ENCODE peak calls at places on chromosome 12, in six cellular contexts. One of them, this sample, is unnamed.

GRCh38 chr12:109462868-109463692 is 14.0 kb downstream of the KCTD10 start:
- DNase-seq in AG09309: peak
- DNase-seq in CD8-positive, alpha-beta T cell: no peak
- DNase-seq in fibroblast of the aortic adventitia: peak
- DNase-seq in gastrocnemius medialis: peak
- DNase-seq in colonic mucosa: peak
- DNase-seq in this sample: peak

GRCh38 chr12:109738878-109739665 is 25.4 kb downstream of the FAM222A start:
- DNase-seq in AG09309: no peak
- DNase-seq in CD8-positive, alpha-beta T cell: no peak
- DNase-seq in fibroblast of the aortic adventitia: peak
- DNase-seq in gastrocnemius medialis: no peak
- DNase-seq in colonic mucosa: no peak
- DNase-seq in this sample: no peak

GRCh38 chr12:51247523-51248206 is 9.0 kb downstream of the DAZAP2 start:
- DNase-seq in AG09309: no peak
- DNase-seq in CD8-positive, alpha-beta T cell: no peak
- DNase-seq in fibroblast of the aortic adventitia: no peak
- DNase-seq in gastrocnemius medialis: no peak
- DNase-seq in colonic mucosa: no peak
- DNase-seq in this sample: no peak

GRCh38 chr12:98401427-98401826 is 114.0 kb upstream of the TMPO start:
- DNase-seq in AG09309: no peak
- DNase-seq in CD8-positive, alpha-beta T cell: no peak
- DNase-seq in fibroblast of the aortic adventitia: no peak
- DNase-seq in gastrocnemius medialis: no peak
- DNase-seq in colonic mucosa: no peak
- DNase-seq in this sample: no peak

GRCh38 chr12:108597559-108598471 is at the start of gene TMEM119:
- DNase-seq in AG09309: peak
- DNase-seq in CD8-positive, alpha-beta T cell: no peak
- DNase-seq in fibroblast of the aortic adventitia: peak
- DNase-seq in gastrocnemius medialis: no peak
- DNase-seq in colonic mucosa: peak
- DNase-seq in this sample: peak

GRCh38 chr12:124661382-124661781 is 94.0 kb upstream of the NCOR2 start:
- DNase-seq in AG09309: no peak
- DNase-seq in CD8-positive, alpha-beta T cell: no peak
- DNase-seq in fibroblast of the aortic adventitia: no peak
- DNase-seq in gastrocnemius medialis: no peak
- DNase-seq in colonic mucosa: no peak
- DNase-seq in this sample: no peak

GRCh38 chr12:9699898-9700605 is 30.5 kb downstream of the CLEC2D start:
- DNase-seq in AG09309: no peak
- DNase-seq in CD8-positive, alpha-beta T cell: no peak
- DNase-seq in fibroblast of the aortic adventitia: peak
- DNase-seq in gastrocnemius medialis: no peak
- DNase-seq in colonic mucosa: no peak
- DNase-seq in this sample: peak

GRCh38 chr12:3885179-3886094 is 12.2 kb upstream of the PARP11 start:
- DNase-seq in AG09309: no peak
- DNase-seq in CD8-positive, alpha-beta T cell: peak
- DNase-seq in fibroblast of the aortic adventitia: peak
- DNase-seq in gastrocnemius medialis: no peak
- DNase-seq in colonic mucosa: peak
- DNase-seq in this sample: peak

GRCh38 chr12:10982244-10982643 is 4.5 kb downstream of the TAS2R50 start:
- DNase-seq in AG09309: no peak
- DNase-seq in CD8-positive, alpha-beta T cell: peak
- DNase-seq in fibroblast of the aortic adventitia: no peak
- DNase-seq in gastrocnemius medialis: no peak
- DNase-seq in colonic mucosa: no peak
- DNase-seq in this sample: no peak

GRCh38 chr12:56103066-56103711 is 1.2 kb upstream of the PA2G4 start:
- DNase-seq in AG09309: no peak
- DNase-seq in CD8-positive, alpha-beta T cell: no peak
- DNase-seq in fibroblast of the aortic adventitia: no peak
- DNase-seq in gastrocnemius medialis: no peak
- DNase-seq in colonic mucosa: no peak
- DNase-seq in this sample: no peak

GRCh38 chr12:67647547-67648305 is 819 bp upstream of the DYRK2 start:
- DNase-seq in AG09309: no peak
- DNase-seq in CD8-positive, alpha-beta T cell: peak
- DNase-seq in fibroblast of the aortic adventitia: peak
- DNase-seq in gastrocnemius medialis: peak
- DNase-seq in colonic mucosa: peak
- DNase-seq in this sample: peak

GRCh38 chr12:127909031-127909430 is 357.9 kb upstream of the TMEM132C start:
- DNase-seq in AG09309: no peak
- DNase-seq in CD8-positive, alpha-beta T cell: no peak
- DNase-seq in fibroblast of the aortic adventitia: peak
- DNase-seq in gastrocnemius medialis: no peak
- DNase-seq in colonic mucosa: no peak
- DNase-seq in this sample: no peak

GRCh38 chr12:103986823-103987222 is 21.2 kb downstream of the TDG start:
- DNase-seq in AG09309: peak
- DNase-seq in CD8-positive, alpha-beta T cell: no peak
- DNase-seq in fibroblast of the aortic adventitia: no peak
- DNase-seq in gastrocnemius medialis: no peak
- DNase-seq in colonic mucosa: no peak
- DNase-seq in this sample: no peak

GRCh38 chr12:1947081-1947480 is 28.6 kb upstream of the CACNA2D4 start:
- DNase-seq in AG09309: peak
- DNase-seq in CD8-positive, alpha-beta T cell: no peak
- DNase-seq in fibroblast of the aortic adventitia: peak
- DNase-seq in gastrocnemius medialis: no peak
- DNase-seq in colonic mucosa: no peak
- DNase-seq in this sample: peak

GRCh38 chr12:47999816-48000215 is 4.5 kb downstream of the COL2A1 start:
- DNase-seq in AG09309: no peak
- DNase-seq in CD8-positive, alpha-beta T cell: no peak
- DNase-seq in fibroblast of the aortic adventitia: no peak
- DNase-seq in gastrocnemius medialis: no peak
- DNase-seq in colonic mucosa: no peak
- DNase-seq in this sample: no peak

GRCh38 chr12:110530511-110530910 is 28.4 kb downstream of the RAD9B start:
- DNase-seq in AG09309: no peak
- DNase-seq in CD8-positive, alpha-beta T cell: no peak
- DNase-seq in fibroblast of the aortic adventitia: no peak
- DNase-seq in gastrocnemius medialis: no peak
- DNase-seq in colonic mucosa: no peak
- DNase-seq in this sample: no peak

GRCh38 chr12:46675736-46676135 is 150.1 kb downstream of the SLC38A4 start:
- DNase-seq in AG09309: no peak
- DNase-seq in CD8-positive, alpha-beta T cell: no peak
- DNase-seq in fibroblast of the aortic adventitia: peak
- DNase-seq in gastrocnemius medialis: no peak
- DNase-seq in colonic mucosa: no peak
- DNase-seq in this sample: peak

GRCh38 chr12:32131666-32132065 is 25.0 kb downstream of the BICD1 start:
- DNase-seq in AG09309: no peak
- DNase-seq in CD8-positive, alpha-beta T cell: no peak
- DNase-seq in fibroblast of the aortic adventitia: no peak
- DNase-seq in gastrocnemius medialis: no peak
- DNase-seq in colonic mucosa: no peak
- DNase-seq in this sample: no peak

GRCh38 chr12:52867636-52868035 is 18.8 kb upstream of the KRT78 start:
- DNase-seq in AG09309: no peak
- DNase-seq in CD8-positive, alpha-beta T cell: peak
- DNase-seq in fibroblast of the aortic adventitia: no peak
- DNase-seq in gastrocnemius medialis: no peak
- DNase-seq in colonic mucosa: peak
- DNase-seq in this sample: no peak

GRCh38 chr12:100391856-100392255 is 35.0 kb downstream of the SLC17A8 start:
- DNase-seq in AG09309: no peak
- DNase-seq in CD8-positive, alpha-beta T cell: no peak
- DNase-seq in fibroblast of the aortic adventitia: no peak
- DNase-seq in gastrocnemius medialis: no peak
- DNase-seq in colonic mucosa: peak
- DNase-seq in this sample: peak
- TF ChIP-seq CTCF in AG09309: peak
- TF ChIP-seq CTCF in CD8-positive, alpha-beta T cell: no peak
- TF ChIP-seq CTCF in fibroblast of the aortic adventitia: no peak
- TF ChIP-seq CTCF in gastrocnemius medialis: no peak
- TF ChIP-seq CTCF in colonic mucosa: peak
- TF ChIP-seq CTCF in this sample: peak

GRCh38 chr12:120846721-120847120 is 57.4 kb downstream of the SPPL3 start:
- DNase-seq in AG09309: no peak
- DNase-seq in CD8-positive, alpha-beta T cell: no peak
- DNase-seq in fibroblast of the aortic adventitia: peak
- DNase-seq in gastrocnemius medialis: no peak
- DNase-seq in colonic mucosa: no peak
- DNase-seq in this sample: peak
- TF ChIP-seq CTCF in AG09309: no peak
- TF ChIP-seq CTCF in CD8-positive, alpha-beta T cell: no peak
- TF ChIP-seq CTCF in fibroblast of the aortic adventitia: no peak
- TF ChIP-seq CTCF in gastrocnemius medialis: no peak
- TF ChIP-seq CTCF in colonic mucosa: no peak
- TF ChIP-seq CTCF in this sample: no peak

GRCh38 chr12:132549059-132549458 is 59.1 kb downstream of the FBRSL1 start:
- DNase-seq in AG09309: no peak
- DNase-seq in CD8-positive, alpha-beta T cell: no peak
- DNase-seq in fibroblast of the aortic adventitia: no peak
- DNase-seq in gastrocnemius medialis: no peak
- DNase-seq in colonic mucosa: no peak
- DNase-seq in this sample: no peak

GRCh38 chr12:132545955-132546354 is 56.0 kb downstream of the FBRSL1 start:
- DNase-seq in AG09309: no peak
- DNase-seq in CD8-positive, alpha-beta T cell: no peak
- DNase-seq in fibroblast of the aortic adventitia: no peak
- DNase-seq in gastrocnemius medialis: no peak
- DNase-seq in colonic mucosa: no peak
- DNase-seq in this sample: no peak

GRCh38 chr12:132548430-132549058 is 58.6 kb downstream of the FBRSL1 start:
- DNase-seq in AG09309: no peak
- DNase-seq in CD8-positive, alpha-beta T cell: no peak
- DNase-seq in fibroblast of the aortic adventitia: no peak
- DNase-seq in gastrocnemius medialis: no peak
- DNase-seq in colonic mucosa: no peak
- DNase-seq in this sample: no peak

GRCh38 chr12:132546647-132547046 is 56.7 kb downstream of the FBRSL1 start:
- DNase-seq in AG09309: no peak
- DNase-seq in CD8-positive, alpha-beta T cell: no peak
- DNase-seq in fibroblast of the aortic adventitia: no peak
- DNase-seq in gastrocnemius medialis: no peak
- DNase-seq in colonic mucosa: no peak
- DNase-seq in this sample: no peak

DNA sequence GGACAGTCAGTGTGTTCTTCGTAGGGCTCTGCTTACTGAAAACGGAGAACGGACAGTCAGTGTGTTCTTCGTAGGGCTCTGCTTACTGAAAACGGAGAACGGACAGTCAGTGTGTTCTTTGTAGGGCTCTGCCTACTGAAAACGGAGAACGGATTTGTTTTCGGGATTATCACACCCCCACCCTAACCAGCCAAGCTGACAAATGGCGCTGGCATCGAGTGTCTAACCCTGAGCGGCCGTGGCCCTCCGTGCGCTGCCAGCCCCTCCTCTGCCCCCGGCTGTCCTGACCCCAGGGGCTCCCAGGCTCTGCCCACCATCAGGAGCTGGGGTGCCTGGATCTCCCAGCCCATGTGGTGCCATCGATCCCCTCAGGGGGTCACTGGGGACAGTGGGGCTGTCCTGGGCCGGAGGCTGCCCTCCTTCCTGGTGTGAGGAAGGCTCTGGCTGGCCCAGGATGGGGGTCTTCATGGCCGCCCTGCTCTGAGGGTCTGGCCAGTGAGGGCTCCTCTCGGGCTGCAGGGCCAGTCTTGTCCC is 57.3 kb downstream of the FBRSL1 start:
- DNase-seq in AG09309: no peak
- DNase-seq in CD8-positive, alpha-beta T cell: no peak
- DNase-seq in fibroblast of the aortic adventitia: no peak
- DNase-seq in gastrocnemius medialis: no peak
- DNase-seq in colonic mucosa: no peak
- DNase-seq in this sample: no peak
- TF ChIP-seq CTCF in AG09309: no peak
- TF ChIP-seq CTCF in CD8-positive, alpha-beta T cell: no peak
- TF ChIP-seq CTCF in fibroblast of the aortic adventitia: no peak
- TF ChIP-seq CTCF in gastrocnemius medialis: no peak
- TF ChIP-seq CTCF in colonic mucosa: no peak
- TF ChIP-seq CTCF in this sample: no peak

GRCh38 chr12:54139030-54139429 is 49.8 kb downstream of the SMUG1 start:
- DNase-seq in AG09309: no peak
- DNase-seq in CD8-positive, alpha-beta T cell: no peak
- DNase-seq in fibroblast of the aortic adventitia: no peak
- DNase-seq in gastrocnemius medialis: no peak
- DNase-seq in colonic mucosa: no peak
- DNase-seq in this sample: no peak

GRCh38 chr12:54140958-54141388 is 47.8 kb downstream of the SMUG1 start:
- DNase-seq in AG09309: no peak
- DNase-seq in CD8-positive, alpha-beta T cell: no peak
- DNase-seq in fibroblast of the aortic adventitia: peak
- DNase-seq in gastrocnemius medialis: no peak
- DNase-seq in colonic mucosa: no peak
- DNase-seq in this sample: peak

GRCh38 chr12:54136844-54137580 is 51.8 kb downstream of the SMUG1 start:
- DNase-seq in AG09309: peak
- DNase-seq in CD8-positive, alpha-beta T cell: no peak
- DNase-seq in fibroblast of the aortic adventitia: no peak
- DNase-seq in gastrocnemius medialis: no peak
- DNase-seq in colonic mucosa: no peak
- DNase-seq in this sample: no peak

GRCh38 chr12:54135621-54136027 is 53.2 kb downstream of the SMUG1 start:
- DNase-seq in AG09309: no peak
- DNase-seq in CD8-positive, alpha-beta T cell: no peak
- DNase-seq in fibroblast of the aortic adventitia: no peak
- DNase-seq in gastrocnemius medialis: no peak
- DNase-seq in colonic mucosa: no peak
- DNase-seq in this sample: no peak

DNA sequence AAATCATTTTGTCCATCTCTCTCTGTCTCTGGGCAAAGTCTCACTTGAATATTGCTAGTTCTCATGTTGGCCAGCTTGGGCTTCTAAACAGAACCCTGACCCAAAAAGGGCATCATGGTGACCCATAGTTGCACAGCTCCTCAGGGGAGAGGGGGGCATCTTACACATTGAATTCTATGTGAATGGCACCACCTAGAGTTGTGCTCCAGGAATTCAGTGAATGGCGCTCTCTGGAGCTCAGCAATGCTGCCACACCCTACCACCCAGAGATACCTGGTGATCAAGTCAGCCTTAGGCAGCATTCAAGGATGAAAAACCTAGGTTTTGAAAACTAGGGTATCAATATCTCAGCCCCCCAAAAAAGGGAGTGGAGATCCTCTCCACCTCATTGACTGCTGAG is 50.6 kb downstream of the SMUG1 start:
- DNase-seq in AG09309: no peak
- DNase-seq in CD8-positive, alpha-beta T cell: no peak
- DNase-seq in fibroblast of the aortic adventitia: no peak
- DNase-seq in gastrocnemius medialis: no peak
- DNase-seq in colonic mucosa: no peak
- DNase-seq in this sample: no peak
- TF ChIP-seq CTCF in AG09309: no peak
- TF ChIP-seq CTCF in CD8-positive, alpha-beta T cell: no peak
- TF ChIP-seq CTCF in fibroblast of the aortic adventitia: no peak
- TF ChIP-seq CTCF in gastrocnemius medialis: no peak
- TF ChIP-seq CTCF in colonic mucosa: no peak
- TF ChIP-seq CTCF in this sample: no peak

GRCh38 chr12:41368006-41368405 is 179.9 kb downstream of the PDZRN4 start:
- DNase-seq in AG09309: no peak
- DNase-seq in CD8-positive, alpha-beta T cell: no peak
- DNase-seq in fibroblast of the aortic adventitia: no peak
- DNase-seq in gastrocnemius medialis: no peak
- DNase-seq in colonic mucosa: no peak
- DNase-seq in this sample: no peak
- TF ChIP-seq CTCF in AG09309: no peak
- TF ChIP-seq CTCF in CD8-positive, alpha-beta T cell: no peak
- TF ChIP-seq CTCF in fibroblast of the aortic adventitia: no peak
- TF ChIP-seq CTCF in gastrocnemius medialis: no peak
- TF ChIP-seq CTCF in colonic mucosa: no peak
- TF ChIP-seq CTCF in this sample: peak

GRCh38 chr12:24854017-24854416 is 94.9 kb downstream of the BCAT1 start:
- DNase-seq in AG09309: no peak
- DNase-seq in CD8-positive, alpha-beta T cell: no peak
- DNase-seq in fibroblast of the aortic adventitia: no peak
- DNase-seq in gastrocnemius medialis: no peak
- DNase-seq in colonic mucosa: no peak
- DNase-seq in this sample: no peak
- TF ChIP-seq CTCF in AG09309: no peak
- TF ChIP-seq CTCF in CD8-positive, alpha-beta T cell: no peak
- TF ChIP-seq CTCF in fibroblast of the aortic adventitia: no peak
- TF ChIP-seq CTCF in gastrocnemius medialis: no peak
- TF ChIP-seq CTCF in colonic mucosa: no peak
- TF ChIP-seq CTCF in this sample: no peak